ENCODE peak calls at places on chromosomes 7 and 10, in five cellular contexts. H, K, O, Q and U are unnamed samples.

GRCh38 chr10:95337761-95338160 is 47.0 kb upstream of the PDLIM1 start:
- DNase-seq in H (no peak), K (no peak), O (no peak), Q (no peak), U (no peak)

GRCh38 chr7:32285698-32286097 is 204.5 kb downstream of the LSM5 start:
- DNase-seq in H (no peak), K (no peak), O (no peak), Q (no peak), U (no peak)

GRCh38 chr7:112869111-112869774 is 79.0 kb upstream of the TMEM168 start:
- DNase-seq in H (peak), K (no peak), O (peak), Q (no peak), U (no peak)

GRCh38 chr10:47044741-47045140 is 133.5 kb downstream of the PTPN20 start:
- DNase-seq in H (no peak), K (no peak), O (no peak), Q (no peak), U (no peak)

GRCh38 chr10:81603106-81603620 is 271.8 kb upstream of the NRG3 start:
- DNase-seq in H (no peak), K (no peak), O (no peak), Q (no peak), U (no peak)

GRCh38 chr10:53140516-53140915 is 367.9 kb upstream of the MBL2 start:
- DNase-seq in H (no peak), K (no peak), O (no peak), Q (no peak), U (no peak)

GRCh38 chr10:42951486-42952251 is 125.2 kb upstream of the RET start:
- DNase-seq in H (no peak), K (no peak), O (peak), Q (peak), U (peak)

GRCh38 chr10:78178397-78178796 is 144.7 kb downstream of the RPS24 start:
- DNase-seq in H (no peak), K (no peak), O (no peak), Q (no peak), U (no peak)

GRCh38 chr7:100865372-100865911 is 1.7 kb upstream of the TRIP6 start:
- DNase-seq in H (no peak), K (no peak), O (no peak), Q (no peak), U (no peak)

GRCh38 chr7:155071916-155072315 is 1.8 kb downstream of the HTR5A start:
- DNase-seq in H (no peak), K (no peak), O (no peak), Q (no peak), U (no peak)

GRCh38 chr7:155203059-155203881 is 94.4 kb upstream of the INSIG1 start:
- DNase-seq in H (no peak), K (no peak), O (no peak), Q (no peak), U (no peak)

GRCh38 chr7:98133181-98133580 is 26.5 kb downstream of the LMTK2 start:
- DNase-seq in H (peak), K (peak), O (no peak), Q (no peak), U (peak)

GRCh38 chr7:83248000-83248399 is 85.3 kb upstream of the PCLO start:
- DNase-seq in H (no peak), K (no peak), O (no peak), Q (no peak), U (no peak)

GRCh38 chr7:133150760-133151159 is 68.9 kb upstream of the CHCHD3 start:
- DNase-seq in H (no peak), K (no peak), O (no peak), Q (no peak), U (no peak)

GRCh38 chr7:30224511-30225031 is 59.8 kb upstream of the ZNRF2 start:
- DNase-seq in H (no peak), K (no peak), O (no peak), Q (no peak), U (peak)

GRCh38 chr7:101814996-101815825 is 2.2 kb upstream of the CUX1 start:
- DNase-seq in H (peak), K (peak), O (peak), Q (peak), U (peak)

GRCh38 chr7:91892821-91893340 is 12.4 kb upstream of the MTERF1 start:
- DNase-seq in H (no peak), K (no peak), O (no peak), Q (no peak), U (no peak)

GRCh38 chr7:121397346-121397745 is 1.2 kb upstream of the FAM3C start:
- DNase-seq in H (no peak), K (peak), O (no peak), Q (no peak), U (no peak)

GRCh38 chr7:20199015-20199737 is 18.0 kb downstream of the MACC1 start:
- DNase-seq in H (peak), K (peak), O (no peak), Q (no peak), U (peak)

GRCh38 chr10:118584181-118584954 is 11.1 kb downstream of the PRLHR start:
- DNase-seq in H (no peak), K (no peak), O (no peak), Q (no peak), U (no peak)

GRCh38 chr10:22669163-22669711 is 45.1 kb downstream of the PIP4K2A start:
- DNase-seq in H (no peak), K (no peak), O (no peak), Q (no peak), U (no peak)

GRCh38 chr10:49362596-49363260 is 33.2 kb downstream of the DRGX start:
- DNase-seq in H (no peak), K (peak), O (no peak), Q (no peak), U (peak)

GRCh38 chr10:102269017-102269416 is 23.7 kb downstream of the GBF1 start:
- DNase-seq in H (no peak), K (no peak), O (no peak), Q (no peak), U (no peak)

GRCh38 chr7:148698397-148699023 is at the start of gene CUL1:
- DNase-seq in H (peak), K (peak), O (peak), Q (peak), U (peak)

GRCh38 chr7:50229964-50230363 is 74.6 kb upstream of the IKZF1 start:
- DNase-seq in H (no peak), K (no peak), O (no peak), Q (no peak), U (no peak)

GRCh38 chr10:87557409-87557808 is 52.7 kb downstream of the MINPP1 start:
- DNase-seq in H (no peak), K (no peak), O (no peak), Q (no peak), U (no peak)

GRCh38 chr7:63024446-63024845 is 974.2 kb upstream of the ZNF722 start:
- DNase-seq in H (no peak), K (no peak), O (no peak), Q (no peak), U (no peak)